ENCODE peak calls at places on chromosomes 11 and 22, in five cellular contexts. K is GM23338, P is suprapubic skin, S is esophagus muscularis mucosa, I is spleen. R is an unnamed sample.
A peak's percentile ranks its signal among the peaks of the same experiment; 100 is the strongest.

GRCh38 chr11:59859695-59860094 is 6.6 kb downstream of the TCN1 start:
- DNase-seq in K (no peak), P (no peak), S (no peak), I (no peak), R (no peak)

GRCh38 chr11:134069426-134069921 is 602 bp downstream of the JAM3 start:
- DNase-seq in K (peak; percentile 70), P (no peak), S (peak; percentile 88), I (peak; percentile 85), R (no peak)

GRCh38 chr22:22397292-22397870 is 111.2 kb downstream of the ZNF280B start:
- DNase-seq in K (peak; percentile 15), P (no peak), S (peak; percentile 91), I (no peak), R (no peak)

GRCh38 chr11:93278976-93279375 is 51.6 kb upstream of the DEUP1 start:
- DNase-seq in K (no peak), P (no peak), S (no peak), I (no peak), R (no peak)

GRCh38 chr11:75262436-75262835 is 21.9 kb downstream of the TPBGL start:
- DNase-seq in K (no peak), P (no peak), S (no peak), I (no peak), R (no peak)

GRCh38 chr11:78310500-78310909 is 107.1 kb downstream of the GAB2 start:
- DNase-seq in K (no peak), P (no peak), S (no peak), I (no peak), R (no peak)

GRCh38 chr22:42743501-42743991 is 22.9 kb upstream of the A4GALT start:
- DNase-seq in K (peak; percentile 48), P (peak; percentile 92), S (no peak), I (peak; percentile 84), R (no peak)

GRCh38 chr11:35943761-35944502 is at the start of gene LDLRAD3:
- DNase-seq in K (peak; percentile 85), P (peak; percentile 89), S (no peak), I (peak; percentile 90), R (no peak)

GRCh38 chr22:23922921-23923320 is 28.7 kb downstream of the MIF start:
- DNase-seq in K (no peak), P (no peak), S (no peak), I (no peak), R (no peak)

GRCh38 chr11:110199184-110199981 is 97.0 kb downstream of the RDX start:
- DNase-seq in K (no peak), P (no peak), S (peak; percentile 80), I (no peak), R (no peak)

DNA sequence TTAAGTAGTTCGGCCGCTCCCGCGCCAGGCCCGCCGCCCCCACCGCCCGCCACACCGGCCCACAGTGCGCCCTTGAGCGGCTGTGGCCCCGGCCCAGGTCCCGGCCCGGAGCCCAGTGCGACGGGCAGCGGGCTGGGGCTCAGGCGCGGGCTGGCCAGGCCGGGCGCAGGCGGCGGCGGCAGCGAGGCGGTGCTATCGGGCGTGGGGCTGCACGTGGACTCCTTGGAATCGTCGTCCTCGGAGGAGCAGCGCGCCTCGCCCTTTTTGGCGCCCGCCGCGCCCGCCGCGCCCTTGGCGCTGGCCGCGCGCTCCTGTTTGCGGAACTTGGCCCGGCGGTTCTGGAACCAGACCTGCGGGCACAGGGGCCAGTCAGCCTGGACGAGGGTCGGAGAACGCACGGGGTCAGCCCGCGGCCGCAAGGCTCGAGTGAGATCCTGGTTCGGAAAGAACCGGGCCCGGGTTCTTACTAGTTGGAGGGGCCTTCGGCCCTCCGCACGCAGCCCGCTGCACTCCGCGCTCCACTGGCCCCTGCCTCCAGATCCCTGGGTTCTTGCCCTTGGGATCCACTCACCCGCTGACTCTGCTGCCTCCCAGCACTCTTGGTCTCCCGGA is 4.0 kb downstream of the PHOX2A start:
- DNase-seq in K (peak; percentile 28), P (peak; percentile 84), S (no peak), I (peak; percentile 85), R (no peak)
- H3K4me3 ChIP-seq in K (peak overlapping the region; percentile 60), P (peak overlapping the region; percentile 50), S (peak overlapping the region; percentile 54), I (peak overlapping the region; percentile 64), R (peak overlapping the region; percentile 46)

GRCh38 chr22:31647066-31647465 is 14.9 kb downstream of the PISD start:
- DNase-seq in K (no peak), P (no peak), S (no peak), I (no peak), R (no peak)

GRCh38 chr22:31647921-31648320 is 14.1 kb downstream of the PISD start:
- DNase-seq in K (no peak), P (no peak), S (no peak), I (no peak), R (no peak)

GRCh38 chr22:31650391-31650790 is 11.6 kb downstream of the PISD start:
- DNase-seq in K (peak; percentile 23), P (no peak), S (no peak), I (no peak), R (no peak)

GRCh38 chr22:31647516-31647915 is 14.5 kb downstream of the PISD start:
- DNase-seq in K (no peak), P (no peak), S (no peak), I (no peak), R (no peak)

DNA sequence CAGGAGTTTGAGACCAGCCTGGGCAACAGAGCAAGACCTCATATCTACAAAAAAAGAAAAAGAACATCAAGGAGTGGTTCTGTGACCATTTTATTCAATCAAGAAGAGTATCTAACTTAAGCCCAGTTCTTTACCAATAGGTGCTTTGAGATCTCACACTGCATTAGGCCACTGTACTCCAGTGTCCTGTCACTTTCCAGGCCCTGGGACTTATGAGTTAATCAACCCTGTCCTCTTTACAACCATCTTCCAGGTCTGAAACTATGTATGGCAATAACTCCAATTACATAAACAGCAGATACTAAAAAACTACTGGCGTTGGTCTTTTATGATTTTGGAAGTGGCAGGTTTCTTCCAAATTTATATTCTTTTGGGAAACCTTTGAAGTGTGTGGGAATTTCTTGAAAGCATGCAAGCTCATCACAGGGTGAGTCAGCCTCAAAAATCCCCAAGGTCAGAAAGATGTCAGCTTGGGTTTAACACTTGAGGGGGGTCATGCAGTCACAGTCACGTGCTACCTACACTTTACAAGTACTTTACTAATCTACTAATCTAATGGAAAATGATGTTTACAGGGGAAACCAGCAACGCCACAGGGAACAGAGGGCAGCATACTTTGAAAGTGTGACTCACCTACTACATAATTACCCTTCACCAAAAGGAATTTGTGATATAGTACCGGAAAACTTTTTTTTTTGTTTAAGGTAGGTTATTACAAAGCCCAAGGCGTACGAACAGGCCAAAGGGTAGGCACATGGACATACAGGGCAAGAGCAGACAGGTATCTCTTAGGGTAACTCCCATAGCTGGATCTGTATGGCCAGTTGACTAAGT is 15.6 kb downstream of the PISD start:
- DNase-seq in K (no peak), P (no peak), S (no peak), I (no peak), R (peak; percentile 52)
- TF ChIP-seq CTCF in K (no peak), P (no peak), S (no peak), I (no peak), R (no peak)

GRCh38 chr11:111841370-111842053 is 29.9 kb downstream of the ALG9 start:
- DNase-seq in K (peak; percentile 95), P (peak; percentile 97), S (peak; percentile 96), I (peak; percentile 92), R (peak; percentile 67)
- TF ChIP-seq POLR2AphosphoS5 in K (no peak), P (no peak), S (no peak), I (peak; percentile 14), R (no peak)

GRCh38 chr11:1929621-1930447 is 10.3 kb downstream of the TNNT3 start:
- DNase-seq in K (no peak), P (peak; percentile 75), S (no peak), I (no peak), R (no peak)

GRCh38 chr11:1930448-1930802 is 10.9 kb downstream of the TNNT3 start:
- DNase-seq in K (no peak), P (no peak), S (no peak), I (peak; percentile 10), R (no peak)

GRCh38 chr11:1932681-1933080 is 13.2 kb downstream of the TNNT3 start:
- DNase-seq in K (no peak), P (no peak), S (no peak), I (no peak), R (no peak)

GRCh38 chr11:1931791-1932480 is 12.4 kb downstream of the TNNT3 start:
- DNase-seq in K (no peak), P (no peak), S (no peak), I (peak; percentile 53), R (no peak)

DNA sequence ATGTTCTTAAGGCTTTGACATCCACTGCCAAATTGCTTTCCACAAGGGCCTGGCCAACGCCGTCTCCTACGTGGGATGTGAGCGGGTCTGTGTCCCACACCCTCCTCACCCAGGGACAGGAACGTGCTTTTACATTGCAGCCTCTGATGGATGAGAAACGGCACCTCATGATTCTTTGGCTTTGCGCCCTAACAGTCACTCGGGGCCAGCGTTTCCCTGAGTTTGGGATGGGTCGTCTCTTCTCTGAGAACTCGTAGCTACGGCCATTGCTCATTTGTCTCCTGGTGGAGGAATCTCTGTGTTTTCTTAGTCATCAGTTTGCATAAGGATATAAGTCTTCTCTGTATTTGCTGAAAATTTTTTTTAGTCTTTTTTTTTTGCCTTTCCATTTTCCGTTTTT is 11.8 kb downstream of the TNNT3 start:
- DNase-seq in K (no peak), P (no peak), S (no peak), I (peak; percentile 49), R (no peak)
- H3K4me3 ChIP-seq in K (no peak overlapping the region), P (no peak overlapping the region), S (no peak overlapping the region), I (no peak overlapping the region), R (no peak overlapping the region)

GRCh38 chr22:39383841-39384625 is 15.5 kb upstream of the TAB1 start:
- DNase-seq in K (no peak), P (no peak), S (no peak), I (no peak), R (no peak)

GRCh38 chr22:39381930-39382329 is 17.6 kb upstream of the TAB1 start:
- DNase-seq in K (no peak), P (no peak), S (no peak), I (no peak), R (no peak)

GRCh38 chr22:39382410-39382809 is 17.2 kb upstream of the TAB1 start:
- DNase-seq in K (no peak), P (no peak), S (no peak), I (no peak), R (no peak)

GRCh38 chr22:39388261-39389011 is 11.1 kb upstream of the TAB1 start:
- DNase-seq in K (peak; percentile 99), P (peak; percentile 87), S (peak; percentile 94), I (peak; percentile 95), R (no peak)

GRCh38 chr22:39384750-39385480 is 14.7 kb upstream of the TAB1 start:
- DNase-seq in K (peak; percentile 87), P (no peak), S (no peak), I (no peak), R (no peak)
- TF ChIP-seq CTCF in K (peak; percentile 49), P (peak; percentile 13), S (peak; percentile 27), I (no peak), R (no peak)

R was measured in Panc1.